ENCODE peak calls at places on chromosomes 11 and 22, in six cellular contexts. M, A, C, O, G and B are unnamed samples.

GRCh38 chr11:34977039-34977906 is 60.9 kb downstream of the PDHX start:
- DNase-seq in M (no peak), O (peak; percentile 86), C (peak; percentile 44), G (no peak), A (no peak), B (no peak)

GRCh38 chr11:116793476-116794096 is 1.9 kb upstream of the APOA5 start:
- DNase-seq in C (peak; percentile 32), A (no peak), O (no peak), G (no peak), M (no peak), B (no peak)

GRCh38 chr11:23399995-23400394 is 539.7 kb upstream of the CCDC179 start:
- DNase-seq in C (no peak), G (peak; percentile 50), A (peak; percentile 5), M (no peak), O (no peak), B (no peak)

GRCh38 chr11:68987211-68987610 is 6.4 kb upstream of the MRGPRD start:
- DNase-seq in G (peak; percentile 2), A (no peak), C (no peak), M (no peak), O (no peak), B (no peak)

GRCh38 chr11:103602846-103603245 is 433.6 kb upstream of the DDI1 start:
- DNase-seq in C (no peak), M (no peak), A (no peak), O (no peak), G (no peak), B (no peak)

GRCh38 chr22:46803936-46804335 is 41.5 kb downstream of the TBC1D22A start:
- DNase-seq in G (no peak), M (no peak), A (no peak), O (no peak), C (no peak), B (no peak)

GRCh38 chr11:134047586-134047999 is 21.3 kb upstream of the JAM3 start:
- DNase-seq in O (peak; percentile 41), M (no peak), C (peak; percentile 8), G (peak; percentile 95), A (peak; percentile 81), B (no peak)

GRCh38 chr22:49331223-49331815 is 496.4 kb downstream of the BRD1 start:
- DNase-seq in O (no peak), M (no peak), C (no peak), G (peak; percentile 39), A (no peak), B (no peak)

GRCh38 chr22:37897805-37898204 is 8.3 kb upstream of the MICALL1 start:
- DNase-seq in C (no peak), O (no peak), A (no peak), M (no peak), G (no peak), B (no peak)

GRCh38 chr22:47073101-47073500 is 310.7 kb downstream of the TBC1D22A start:
- DNase-seq in C (peak; percentile 75), O (no peak), A (no peak), G (no peak), M (no peak), B (no peak)

GRCh38 chr11:126307706-126308105 is 3.8 kb downstream of the DCPS start:
- DNase-seq in C (peak; percentile 82), A (no peak), O (peak; percentile 59), G (no peak), M (no peak), B (no peak)

GRCh38 chr11:77088236-77089003 is 14.2 kb upstream of the OMP start:
- DNase-seq in A (peak; percentile 9), M (no peak), O (no peak), G (peak; percentile 67), C (no peak), B (no peak)

GRCh38 chr11:43376594-43376993 is 17.9 kb downstream of the TTC17 start:
- DNase-seq in M (no peak), O (peak; percentile 93), A (no peak), G (no peak), C (no peak), B (no peak)

GRCh38 chr22:42745118-42745517 is 24.4 kb upstream of the A4GALT start:
- DNase-seq in C (peak; percentile 36), O (peak; percentile 51), A (no peak), M (no peak), G (no peak), B (no peak)

GRCh38 chr22:48574776-48575566 is 1252.7 kb downstream of the BRD1 start:
- DNase-seq in C (peak; percentile 69), A (no peak), O (peak; percentile 17), G (no peak), M (peak; percentile 77), B (peak; percentile 50)

GRCh38 chr22:44572414-44573207 is 74.6 kb upstream of the RTL6 start:
- DNase-seq in A (no peak), O (no peak), C (no peak), G (no peak), M (no peak), B (no peak)

GRCh38 chr11:101128571-101129202 is 926 bp downstream of the PGR start:
- DNase-seq in M (no peak), C (no peak), G (peak; percentile 78), O (no peak), A (no peak), B (no peak)

GRCh38 chr11:64771861-64772260 is 6.5 kb downstream of the SF1 start:
- DNase-seq in G (no peak), C (no peak), O (no peak), M (no peak), A (no peak), B (no peak)

GRCh38 chr11:17563961-17564686 is 17.1 kb downstream of the OTOG start:
- DNase-seq in O (no peak), A (no peak), C (no peak), G (no peak), M (no peak), B (no peak)

GRCh38 chr22:22168190-22168940 is 76.2 kb upstream of the VPREB1 start:
- DNase-seq in O (peak; percentile 6), A (no peak), G (no peak), M (no peak), C (peak; percentile 49), B (peak; percentile 74)

GRCh38 chr11:121298770-121299169 is 6.2 kb downstream of the SC5D start:
- DNase-seq in M (no peak), A (no peak), G (no peak), C (no peak), O (no peak), B (no peak)

GRCh38 chr22:42344391-42344861 is 74.0 kb upstream of the TCF20 start:
- DNase-seq in O (peak; percentile 14), C (no peak), A (peak; percentile 53), M (peak; percentile 84), G (peak; percentile 89), B (peak; percentile 60)

GRCh38 chr11:83070044-83070877 is 1.4 kb downstream of the RAB30 start:
- DNase-seq in A (no peak), O (peak; percentile 74), G (no peak), M (no peak), C (no peak), B (no peak)